ENCODE peak calls at places on chromosome 3, in five cellular contexts. S, W, I, Y and N are unnamed samples.
A peak's percentile ranks its signal among the peaks of the same experiment; 100 is the strongest.

GRCh38 chr3:29065211-29065785 is 215.6 kb upstream of the RBMS3 start:
- DNase-seq in Y (peak; percentile 58), S (peak; percentile 100), I (no peak), W (peak; percentile 67), N (peak; percentile 56)

GRCh38 chr3:117624424-117624823 is 914.8 kb downstream of the TUSC7 start:
- DNase-seq in W (no peak), I (no peak), Y (no peak), S (no peak), N (no peak)

GRCh38 chr3:67790043-67790442 is 135.6 kb upstream of the SUCLG2 start:
- DNase-seq in S (peak; percentile 68), Y (no peak), I (peak; percentile 44), W (peak; percentile 77), N (no peak)

GRCh38 chr3:188941103-188941502 is 230.7 kb upstream of the TPRG1 start:
- DNase-seq in Y (peak; percentile 51), I (no peak), S (no peak), W (peak; percentile 66), N (no peak)

GRCh38 chr3:119360736-119361462 is 66.7 kb downstream of the ARHGAP31 start:
- DNase-seq in I (no peak), W (no peak), Y (no peak), S (no peak), N (no peak)

GRCh38 chr3:13045904-13046568 is 27.2 kb downstream of the IQSEC1 start:
- DNase-seq in Y (peak; percentile 42), W (no peak), S (no peak), I (peak; percentile 41), N (no peak)

GRCh38 chr3:188690932-188691331 is 480.8 kb upstream of the TPRG1 start:
- DNase-seq in S (no peak), W (no peak), Y (no peak), I (no peak), N (no peak)

GRCh38 chr3:45021524-45021923 is 4.6 kb upstream of the CLEC3B start:
- DNase-seq in W (no peak), S (no peak), Y (peak; percentile 87), I (no peak), N (no peak)

GRCh38 chr3:30586806-30587486 is 19.5 kb upstream of the TGFBR2 start:
- DNase-seq in W (no peak), S (no peak), Y (no peak), I (no peak), N (no peak)

GRCh38 chr3:125375950-125376679 is 990 bp upstream of the ZNF148 start:
- DNase-seq in Y (no peak), W (no peak), I (no peak), S (no peak), N (no peak)

GRCh38 chr3:159852821-159853505 is 135.7 kb upstream of the IL12A start:
- DNase-seq in S (peak; percentile 97), Y (peak; percentile 92), W (peak; percentile 58), I (no peak), N (peak; percentile 36)

GRCh38 chr3:111070772-111071256 is 802 bp upstream of the NECTIN3 start:
- DNase-seq in I (no peak), W (no peak), Y (peak; percentile 26), S (no peak), N (no peak)

GRCh38 chr3:57927916-57928315 is 80.3 kb upstream of the FLNB start:
- DNase-seq in W (no peak), S (no peak), I (no peak), Y (no peak), N (no peak)

GRCh38 chr3:126394179-126394976 is at the start of gene CFAP100:
- DNase-seq in I (no peak), S (peak; percentile 13), Y (peak; percentile 56), W (peak; percentile 74), N (no peak)

GRCh38 chr3:99868438-99868723 is 50.7 kb downstream of the CMSS1 start:
- DNase-seq in I (peak; percentile 20), W (no peak), Y (no peak), S (peak; percentile 41), N (no peak)

GRCh38 chr3:62686486-62686885 is 188.7 kb downstream of the CADPS start:
- DNase-seq in W (no peak), I (no peak), Y (no peak), S (no peak), N (no peak)

GRCh38 chr3:44924102-44925084 is 50.0 kb downstream of the TGM4 start:
- DNase-seq in Y (no peak), W (no peak), I (no peak), S (no peak), N (no peak)

GRCh38 chr3:189714991-189715961 is 84.1 kb downstream of the TP63 start:
- DNase-seq in Y (no peak), W (no peak), S (peak; percentile 64), I (no peak), N (no peak)

GRCh38 chr3:146334151-146334550 is 83.2 kb upstream of the PLSCR4 start:
- DNase-seq in S (peak; percentile 46), I (no peak), Y (no peak), W (peak; percentile 54), N (peak; percentile 32)

GRCh38 chr3:44235604-44236484 is 5.8 kb upstream of the TOPAZ1 start:
- DNase-seq in Y (peak; percentile 55), I (peak; percentile 80), W (peak; percentile 89), S (peak; percentile 96), N (peak; percentile 31)

GRCh38 chr3:69983546-69984265 is 15.8 kb upstream of the SAMMSON start:
- DNase-seq in I (no peak), W (no peak), S (no peak), Y (no peak), N (no peak)
- H3K4me1 ChIP-seq in I (no peaks in the 10 kb centered on the region), W (no peaks in the 10 kb centered on the region), S (no peaks in the 10 kb centered on the region), Y (no peaks in the 10 kb centered on the region), N (no peaks in the 10 kb centered on the region)

GRCh38 chr3:26198609-26199008 is 408.7 kb downstream of the OXSM start:
- DNase-seq in W (no peak), S (no peak), I (no peak), Y (no peak), N (no peak)

GRCh38 chr3:26191556-26191955 is 401.7 kb downstream of the OXSM start:
- DNase-seq in Y (no peak), I (no peak), W (no peak), S (no peak), N (no peak)

DNA sequence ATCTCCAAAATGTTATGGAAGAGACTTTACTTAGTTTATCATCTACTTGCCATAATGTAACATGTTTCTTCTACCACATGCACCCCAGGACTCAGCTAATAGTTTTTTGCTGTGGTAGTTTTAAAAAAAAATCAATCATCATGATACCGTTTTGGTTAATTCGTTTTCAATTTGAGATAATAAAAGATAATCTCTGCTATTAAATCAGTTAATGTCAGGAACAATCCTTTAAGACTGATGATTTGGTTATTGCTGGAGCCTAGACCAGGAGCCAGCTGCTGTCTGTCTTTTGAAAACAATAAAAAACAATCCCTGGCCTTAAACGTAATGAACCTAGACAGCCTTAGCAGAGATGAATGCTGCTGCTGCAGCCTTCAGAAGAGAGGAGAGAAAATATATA is 403.7 kb downstream of the OXSM start:
- DNase-seq in I (no peak), Y (no peak), W (no peak), S (no peak), N (no peak)
- H3K27ac ChIP-seq in I (no peak overlapping the region), Y (no peak overlapping the region), W (no peak overlapping the region), S (no peak overlapping the region), N (no peak overlapping the region)

DNA sequence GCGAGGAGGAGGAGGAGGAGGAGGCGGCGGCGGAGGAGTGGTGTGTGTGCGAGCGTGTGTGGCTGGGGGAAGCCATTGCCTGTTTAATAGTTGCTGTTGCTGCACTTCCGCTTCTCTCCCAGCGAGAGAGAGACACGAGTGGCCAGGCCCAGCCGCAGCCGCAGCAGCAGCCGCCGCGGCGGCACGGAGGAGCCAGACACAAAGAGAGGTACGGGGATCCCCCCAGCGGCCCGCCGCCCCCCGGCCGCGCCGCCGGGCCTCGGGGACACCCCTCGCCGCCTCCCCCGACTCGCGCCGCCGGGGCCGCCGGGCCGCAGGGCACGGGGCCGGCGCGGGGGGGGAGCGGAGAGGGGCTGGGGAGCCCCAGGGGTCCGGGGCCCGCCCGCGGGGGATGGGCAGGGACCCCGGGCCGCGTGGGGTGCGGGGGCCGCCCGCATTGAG is at the start of gene UBE2E1:
- DNase-seq in S (peak; percentile 55), Y (peak; percentile 86), I (peak; percentile 80), W (peak; percentile 81), N (peak; percentile 69)
- TF ChIP-seq POLR2A in S (peak; percentile 56), Y (peak; percentile 42), I (peak; percentile 69), W (no peak), N (peak; percentile 22)

DNA sequence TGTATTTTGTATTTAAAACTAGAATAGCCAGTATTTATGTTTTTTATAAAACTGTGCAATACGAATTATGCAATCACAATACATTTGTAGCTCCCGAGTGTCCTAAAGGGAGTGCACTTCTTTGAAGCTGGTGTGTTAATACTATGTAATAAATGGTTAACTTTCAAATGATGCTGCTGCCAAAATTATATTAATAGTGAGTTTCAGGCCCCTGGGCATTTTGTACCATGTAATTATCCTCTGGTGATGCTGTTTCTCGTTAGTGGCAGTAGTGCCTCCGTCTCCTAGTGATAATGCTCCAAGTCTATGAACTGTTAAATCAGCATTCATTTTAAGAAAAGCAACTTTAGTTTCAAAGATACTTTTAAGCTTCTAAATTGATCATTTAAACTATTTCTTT is 132.7 kb upstream of the BHLHE40 start:
- DNase-seq in S (no peak), Y (no peak), W (no peak), I (no peak), N (no peak)
- H3K4me1 ChIP-seq in S (no peaks in the 10 kb centered on the region), Y (no peaks in the 10 kb centered on the region), W (no peaks in the 10 kb centered on the region), I (peaks cover 20% of the 10 kb centered on the region), N (no peaks in the 10 kb centered on the region)

GRCh38 chr3:5136619-5137429 is 14.7 kb downstream of the ARL8B start:
- DNase-seq in S (peak; percentile 19), I (no peak), W (no peak), Y (no peak), N (no peak)
- H3K27ac ChIP-seq in S (no peak overlapping the region), I (no peak overlapping the region), W (peak overlapping the region; percentile 19), Y (no peak overlapping the region), N (no peak overlapping the region)

GRCh38 chr3:86381247-86381646 is 609.7 kb downstream of the VGLL3 start:
- DNase-seq in Y (no peak), I (no peak), W (no peak), S (no peak), N (no peak)

DNA sequence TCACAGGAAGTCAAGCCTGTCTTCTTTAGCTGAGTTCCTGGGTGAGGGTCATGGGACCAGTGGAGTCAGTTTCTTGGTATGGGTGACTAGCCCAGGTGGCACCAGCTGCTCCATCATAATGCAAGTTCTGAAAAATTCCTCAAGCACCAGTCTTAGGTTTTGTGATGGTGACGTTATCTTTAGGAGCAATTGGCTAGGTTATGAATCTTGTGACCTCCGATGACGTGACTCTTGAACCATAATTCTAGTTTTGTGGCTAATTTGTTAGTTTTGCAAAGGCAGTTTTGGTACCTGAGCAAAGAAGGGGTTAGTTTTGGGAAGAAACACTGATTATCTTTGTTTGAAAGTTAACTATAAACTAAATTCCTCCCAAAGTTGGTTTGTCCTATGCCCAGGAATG is 608.4 kb downstream of the VGLL3 start:
- DNase-seq in Y (no peak), I (no peak), S (no peak), W (no peak), N (no peak)
- TF ChIP-seq POLR2A in Y (no peak), I (no peak), S (no peak), W (no peak), N (no peak)